ENCODE peak calls at places on chromosomes 12 and 14, in five cellular contexts. R, D, G, U and Z are unnamed samples.

GRCh38 chr12:7797698-7798398 is 8.6 kb downstream of the NANOG start:
- DNase-seq in U (no peak), G (no peak), R (no peak), D (no peak), Z (no peak)

GRCh38 chr14:31275731-31276130 is 68.1 kb upstream of the HECTD1 start:
- DNase-seq in G (no peak), R (no peak), U (no peak), D (no peak), Z (no peak)

GRCh38 chr14:99350751-99351150 is 78.8 kb upstream of the BCL11B start:
- DNase-seq in G (no peak), D (no peak), R (no peak), U (no peak), Z (no peak)

GRCh38 chr12:55814257-55814656 is 3.3 kb downstream of the SARNP start:
- DNase-seq in R (no peak), D (no peak), G (no peak), U (no peak), Z (no peak)

GRCh38 chr12:53327435-53328042 is 6.1 kb upstream of the AAAS start:
- DNase-seq in U (no peak), D (no peak), R (no peak), G (no peak), Z (no peak)

GRCh38 chr12:34186492-34186891 is 164.2 kb downstream of the ALG10 start:
- DNase-seq in G (no peak), D (no peak), R (no peak), U (no peak), Z (no peak)

GRCh38 chr14:70646705-70647104 is 5.0 kb downstream of the TTC9 start:
- DNase-seq in D (no peak), G (no peak), U (no peak), R (no peak), Z (no peak)

GRCh38 chr12:107684990-107685359 is 624 bp upstream of the PWP1 start:
- DNase-seq in U (no peak), D (no peak), R (peak; percentile 48), G (no peak), Z (no peak)

GRCh38 chr14:102209224-102209966 is 69.7 kb downstream of the WDR20 start:
- DNase-seq in G (no peak), U (no peak), R (no peak), D (no peak), Z (no peak)

GRCh38 chr14:53613404-53614253 is 343.0 kb downstream of the BMP4 start:
- DNase-seq in U (no peak), G (no peak), D (no peak), R (peak; percentile 4), Z (no peak)

GRCh38 chr12:74599932-74600331 is 62.3 kb downstream of the ATXN7L3B start:
- DNase-seq in R (no peak), U (no peak), D (no peak), G (no peak), Z (no peak)

GRCh38 chr14:103279129-103280025 is 54.7 kb upstream of the EIF5 start:
- DNase-seq in R (peak; percentile 24), D (no peak), U (no peak), G (no peak), Z (no peak)

GRCh38 chr14:44291516-44291915 is 215.6 kb downstream of the FSCB start:
- DNase-seq in G (no peak), R (no peak), D (no peak), U (no peak), Z (no peak)

GRCh38 chr14:96104469-96105057 is 65.4 kb downstream of the C14orf132 start:
- DNase-seq in G (peak; percentile 94), U (no peak), R (no peak), D (no peak), Z (no peak)

GRCh38 chr14:86961106-86961716 is 1031.8 kb downstream of the GALC start:
- DNase-seq in G (no peak), D (no peak), R (peak; percentile 4), U (no peak), Z (no peak)

GRCh38 chr14:55582741-55583140 is 2.7 kb downstream of the KTN1 start:
- DNase-seq in D (no peak), U (no peak), R (no peak), G (no peak), Z (no peak)

GRCh38 chr12:78888583-78888982 is 24.0 kb downstream of the SYT1 start:
- DNase-seq in U (no peak), D (no peak), R (no peak), G (no peak), Z (no peak)

GRCh38 chr12:237026-237815 is 23.3 kb upstream of the SLC6A12 start:
- DNase-seq in R (no peak), D (no peak), U (no peak), G (no peak), Z (no peak)

GRCh38 chr14:77190977-77191376 is 9.4 kb downstream of the TMEM63C start:
- DNase-seq in G (no peak), R (no peak), D (no peak), U (no peak), Z (no peak)

GRCh38 chr12:121279507-121279915 is 17.0 kb downstream of the CAMKK2 start:
- DNase-seq in R (no peak), U (no peak), G (no peak), D (no peak), Z (no peak)

GRCh38 chr12:68180792-68181744 is 21.5 kb upstream of the IFNG start:
- DNase-seq in G (no peak), R (peak; percentile 69), D (no peak), U (no peak), Z (no peak)

GRCh38 chr14:31059152-31059924 is 33.2 kb upstream of the STRN3 start:
- DNase-seq in D (no peak), U (no peak), G (no peak), R (no peak), Z (no peak)

GRCh38 chr12:124310178-124310577 is 15.3 kb downstream of the RFLNA start:
- DNase-seq in D (no peak), R (no peak), G (no peak), U (no peak), Z (no peak)

GRCh38 chr12:52965337-52965731 is 16.4 kb downstream of the KRT18 start:
- DNase-seq in D (no peak), R (peak; percentile 13), G (no peak), U (no peak), Z (no peak)

GRCh38 chr12:122227341-122227740 is 1.5 kb upstream of the DIABLO start:
- DNase-seq in R (no peak), U (peak; percentile 39), G (no peak), D (peak; percentile 31), Z (peak; percentile 87)

GRCh38 chr12:98294426-98294825 is 221.0 kb upstream of the TMPO start:
- DNase-seq in G (no peak), U (no peak), R (no peak), D (no peak), Z (no peak)

GRCh38 chr14:71620401-71620800 is 311.8 kb upstream of the RGS6 start:
- DNase-seq in G (peak; percentile 4), R (no peak), D (no peak), U (no peak), Z (no peak)

GRCh38 chr14:95697764-95698163 is 11.5 kb downstream of the TCL1B start:
- DNase-seq in D (no peak), R (no peak), U (no peak), G (no peak), Z (no peak)

GRCh38 chr12:89225808-89226368 is 126.4 kb downstream of the DUSP6 start:
- DNase-seq in D (no peak), U (no peak), R (peak; percentile 71), G (no peak), Z (no peak)

GRCh38 chr12:129049917-129050316 is 196.6 kb downstream of the GLT1D1 start:
- DNase-seq in U (no peak), G (no peak), D (no peak), R (no peak), Z (no peak)

GRCh38 chr12:5033883-5034282 is 9.8 kb upstream of the KCNA5 start:
- DNase-seq in D (no peak), G (no peak), R (no peak), U (no peak), Z (no peak)

GRCh38 chr12:95805864-95806669 is 15.5 kb upstream of the NTN4 start:
- DNase-seq in D (no peak), U (no peak), G (peak; percentile 93), R (no peak), Z (peak; percentile 37)

GRCh38 chr12:68565391-68565903 is 45.3 kb upstream of the RAP1B start:
- DNase-seq in R (no peak), D (no peak), G (peak; percentile 80), U (no peak), Z (no peak)